ENCODE peak calls at places on chromosomes 3 and 15, in four cellular contexts. D is fibroblast of lung, Z is GM12878, U is bronchial epithelial cell. H is an unnamed sample.

GRCh38 chr15:31147943-31148621 is 46.6 kb upstream of the TRPM1 start:
- DNase-seq in U (no peak), D (no peak), Z (no peak), H (no peak)

GRCh38 chr15:96323250-96324162 is 7.0 kb upstream of the NR2F2 start:
- DNase-seq in Z (no peak), D (peak), U (no peak), H (no peak)

GRCh38 chr3:43388909-43389308 is 102.6 kb downstream of the SNRK start:
- DNase-seq in U (no peak), Z (no peak), D (no peak), H (peak)

GRCh38 chr15:86178845-86179244 is 99.2 kb downstream of the AGBL1 start:
- DNase-seq in D (no peak), Z (no peak), U (no peak), H (no peak)

GRCh38 chr15:92707880-92708551 is 52.4 kb upstream of the FAM174B start:
- DNase-seq in U (no peak), D (no peak), Z (no peak), H (no peak)

GRCh38 chr3:111668912-111669488 is 73.9 kb upstream of the ZBED2 start:
- DNase-seq in U (peak), D (peak), Z (no peak), H (peak)

GRCh38 chr3:132445812-132446211 is 28.5 kb downstream of the DNAJC13 start:
- DNase-seq in U (peak), Z (no peak), D (peak), H (peak)

GRCh38 chr15:47768730-47769129 is 51.4 kb downstream of the SEMA6D start:
- DNase-seq in D (peak), U (no peak), Z (no peak), H (no peak)

GRCh38 chr15:78179906-78180305 is 30.7 kb downstream of the IDH3A start:
- DNase-seq in Z (no peak), U (no peak), D (no peak), H (no peak)

GRCh38 chr15:80565398-80565797 is 129.7 kb upstream of the ABHD17C start:
- DNase-seq in U (no peak), Z (no peak), D (no peak), H (no peak)

GRCh38 chr3:50708620-50709019 is 33.9 kb downstream of the DOCK3 start:
- DNase-seq in D (no peak), Z (no peak), U (no peak), H (no peak)

GRCh38 chr3:37967252-37967881 is 23.2 kb upstream of the VILL start:
- DNase-seq in U (peak), D (peak), Z (no peak), H (peak)

GRCh38 chr3:52098108-52098507 is 41.7 kb upstream of the DUSP7 start:
- DNase-seq in D (no peak), U (no peak), Z (no peak), H (no peak)

GRCh38 chr3:88113311-88114162 is 36.2 kb upstream of the C3orf38 start:
- DNase-seq in D (peak), U (peak), Z (peak), H (peak)

GRCh38 chr15:43361313-43361903 is 9.4 kb downstream of the ZSCAN29 start:
- DNase-seq in D (peak), U (no peak), Z (no peak), H (no peak)

GRCh38 chr15:58985443-58985842 is 2.0 kb upstream of the RNF111 start:
- DNase-seq in Z (no peak), D (no peak), U (no peak), H (peak)

GRCh38 chr3:35639251-35640185 is at the start of gene ARPP21:
- DNase-seq in Z (no peak), D (no peak), U (no peak), H (no peak)

GRCh38 chr3:17023006-17023664 is 138.4 kb downstream of the PLCL2 start:
- DNase-seq in D (peak), Z (peak), U (peak), H (peak)

GRCh38 chr3:17027344-17027743 is 142.6 kb downstream of the PLCL2 start:
- DNase-seq in D (no peak), U (no peak), Z (no peak), H (peak)

GRCh38 chr3:17028363-17028762 is 143.6 kb downstream of the PLCL2 start:
- DNase-seq in D (no peak), U (peak), Z (no peak), H (no peak)

GRCh38 chr3:17021614-17022013 is 136.9 kb downstream of the PLCL2 start:
- DNase-seq in Z (no peak), D (no peak), U (no peak), H (peak)

GRCh38 chr3:17025594-17026139 is 140.9 kb downstream of the PLCL2 start:
- DNase-seq in D (no peak), Z (no peak), U (no peak), H (no peak)
- TF ChIP-seq CTCF in D (no peak), Z (no peak), U (no peak), H (no peak)

DNA sequence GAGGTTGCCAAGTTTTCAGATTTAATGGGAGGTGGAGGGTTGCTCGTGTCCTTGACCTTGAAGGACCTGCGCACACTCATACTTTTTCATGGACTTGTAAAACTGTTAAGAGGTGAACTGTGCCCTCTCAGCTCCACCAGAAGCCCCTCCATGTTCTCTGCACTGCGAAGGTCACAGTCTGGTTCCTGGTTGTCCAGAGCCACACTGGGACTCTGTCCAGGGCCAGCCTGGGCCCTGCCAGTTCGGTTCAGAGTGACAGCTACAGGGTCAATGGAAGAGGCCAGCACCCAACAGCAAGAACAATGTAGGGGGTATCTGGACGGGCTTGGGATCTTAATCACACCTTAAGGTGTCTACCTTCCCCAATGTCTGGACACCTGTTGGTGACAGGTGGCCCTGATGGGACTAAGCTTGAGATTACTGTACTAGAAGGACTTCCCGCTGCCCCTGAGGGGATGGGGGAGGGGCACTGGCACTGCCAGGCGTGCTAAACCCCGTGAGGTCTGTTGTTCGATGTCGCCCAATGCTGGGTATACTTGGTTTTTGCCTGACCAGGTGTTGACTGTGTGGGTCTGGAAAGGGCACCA is 34.7 kb downstream of the GRK7 start:
- DNase-seq in U (no peak), Z (no peak), D (no peak), H (no peak)
- H3K4me3 ChIP-seq in U (peak), Z (no peak), D (peak), H (peak)

GRCh38 chr3:187000711-187001151 is 70.4 kb downstream of the ST6GAL1 start:
- DNase-seq in D (no peak), U (no peak), Z (peak), H (no peak)
- TF ChIP-seq CTCF in D (no peak), U (no peak), Z (no peak), H (no peak)

DNA sequence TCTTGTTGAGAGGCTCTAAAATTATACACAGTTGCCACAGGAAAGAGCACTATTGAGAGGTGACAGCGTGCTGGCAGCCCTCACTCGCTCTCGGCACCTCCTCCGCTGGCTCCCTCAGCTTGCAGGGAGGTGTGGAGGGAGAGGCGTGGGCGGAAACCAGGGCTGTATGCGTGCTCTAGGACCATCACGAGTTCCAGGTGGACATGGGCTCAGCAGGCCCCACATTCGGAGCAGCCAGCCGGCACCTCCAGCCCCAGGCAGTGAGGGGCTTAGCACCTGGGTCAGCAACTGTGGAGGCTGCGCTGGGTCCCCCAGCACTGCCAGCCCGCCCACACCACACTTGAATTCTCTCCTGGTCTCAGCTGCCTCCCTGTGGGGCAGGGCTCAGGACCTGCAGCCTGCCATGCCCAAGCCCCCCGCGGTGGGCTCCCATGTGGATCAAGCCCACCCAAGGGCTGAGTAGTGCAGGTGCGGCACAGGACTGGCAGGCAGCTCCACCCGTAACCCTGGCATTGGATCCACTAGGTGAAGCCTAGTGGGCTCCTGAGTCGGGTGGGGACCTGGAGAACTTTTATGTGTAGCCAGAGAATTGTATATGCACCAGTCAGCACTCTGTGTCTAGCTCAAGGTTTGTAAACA is 460.6 kb upstream of the ALCAM start:
- DNase-seq in Z (no peak), U (no peak), D (no peak), H (no peak)
- H3K4me3 ChIP-seq in Z (no peak), U (no peak), D (no peak), H (no peak)

GRCh38 chr3:44929782-44930181 is 46.2 kb downstream of the ZDHHC3 start:
- DNase-seq in U (no peak), Z (no peak), D (no peak), H (no peak)

GRCh38 chr3:44924102-44925084 is 50.0 kb downstream of the TGM4 start:
- DNase-seq in D (peak), Z (no peak), U (no peak), H (peak)

GRCh38 chr3:44926921-44927320 is 49.1 kb downstream of the ZDHHC3 start:
- DNase-seq in Z (no peak), U (no peak), D (no peak), H (no peak)

GRCh38 chr3:44923634-44924033 is 49.2 kb downstream of the TGM4 start:
- DNase-seq in Z (no peak), D (no peak), U (no peak), H (no peak)

DNA sequence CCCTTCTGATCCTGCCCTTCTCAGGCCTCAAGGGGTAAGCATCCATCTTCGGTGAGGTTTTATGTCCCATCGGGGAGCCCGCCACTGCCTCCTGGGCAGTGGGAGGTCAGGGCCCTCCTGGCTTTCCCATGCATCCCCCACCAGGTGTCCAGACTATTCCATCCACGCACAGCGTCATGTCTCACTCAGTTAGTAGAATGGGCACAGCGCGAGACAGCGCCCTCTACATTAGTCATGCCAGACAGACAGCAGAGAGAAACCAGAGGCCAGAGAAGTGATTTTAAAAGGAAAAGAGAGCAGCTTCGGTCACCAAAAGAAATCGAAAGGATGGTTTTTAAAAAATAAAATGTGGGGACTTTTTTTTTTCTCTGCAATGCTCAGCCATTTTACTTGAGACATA is 49.8 kb downstream of the ZDHHC3 start:
- DNase-seq in D (no peak), U (no peak), Z (no peak), H (no peak)
- TF ChIP-seq CTCF in D (no peak), U (no peak), Z (no peak), H (no peak)

DNA sequence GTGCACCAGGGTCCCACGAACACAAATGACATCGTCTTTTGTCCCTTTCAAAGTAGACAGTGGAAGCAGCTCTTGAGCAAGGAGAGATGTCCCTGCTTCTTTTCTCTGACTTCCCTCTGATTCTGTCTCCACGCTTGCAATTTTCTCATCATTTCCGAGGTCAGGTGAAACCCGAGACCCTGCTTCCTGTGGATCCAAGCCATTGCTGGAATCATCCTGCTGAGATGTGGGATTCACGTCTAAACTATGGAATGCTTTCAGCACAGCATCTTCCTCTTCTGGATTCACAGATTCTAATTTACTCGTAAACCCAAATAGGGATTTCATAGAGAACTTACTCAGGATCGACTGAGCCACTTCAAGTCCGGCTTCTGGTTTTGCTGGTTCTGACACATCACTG is 127.1 kb downstream of the FMN1 start:
- DNase-seq in Z (no peak), D (peak), U (peak), H (peak)
- H3K4me3 ChIP-seq in Z (no peak), D (no peak), U (peak), H (peak)

DNA sequence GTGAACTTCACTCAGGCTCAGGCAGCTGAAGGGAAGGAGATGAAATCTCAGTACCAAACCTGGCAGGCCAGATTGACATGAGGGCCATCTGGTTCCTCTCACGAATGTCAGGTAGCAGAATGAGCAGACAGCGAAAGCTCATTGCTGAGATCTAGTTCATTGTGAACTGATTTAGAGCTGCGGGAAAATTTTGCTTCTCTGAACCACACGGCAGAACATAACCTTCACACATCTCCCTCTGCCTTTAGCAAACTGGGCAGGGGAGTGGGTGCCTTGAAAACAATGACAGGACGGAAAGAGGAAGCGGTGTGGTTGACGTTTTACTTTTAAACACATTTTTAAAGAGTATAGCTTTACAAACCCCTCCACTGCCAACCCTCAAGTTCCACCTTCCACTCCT is 26.2 kb upstream of the GOLGA8B start:
- DNase-seq in Z (peak), U (no peak), D (no peak), H (no peak)
- TF ChIP-seq CTCF in Z (no peak), U (no peak), D (no peak), H (no peak)

GRCh38 chr3:108806316-108806715 is 16.3 kb upstream of the TRAT1 start:
- DNase-seq in U (no peak), Z (no peak), D (no peak), H (no peak)
- H3K4me3 ChIP-seq in U (no peak), Z (no peak), D (no peak), H (no peak)

DNA sequence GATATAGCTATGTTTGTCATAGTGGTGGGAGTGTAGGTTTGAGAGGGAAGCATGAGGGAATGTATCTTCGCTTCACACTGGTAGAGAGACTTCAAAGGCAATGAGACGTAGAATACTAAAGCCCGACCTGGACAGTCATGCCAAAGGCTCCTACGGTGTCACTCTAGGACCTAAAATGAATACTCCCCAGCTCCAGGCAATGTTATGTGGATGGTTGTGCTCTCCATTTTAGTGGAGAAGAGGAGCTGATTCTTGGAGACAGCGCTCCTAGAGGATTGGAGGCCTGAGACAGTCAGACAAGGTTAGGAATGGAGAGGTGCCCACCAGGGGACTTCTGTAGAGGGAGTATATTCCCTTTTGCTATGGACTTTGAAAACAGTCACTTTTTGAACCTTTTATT is 260.1 kb downstream of the MEX3B start:
- DNase-seq in U (no peak), Z (no peak), D (no peak), H (no peak)
- TF ChIP-seq CTCF in U (no peak), Z (no peak), D (no peak), H (no peak)

H was measured in choroid plexus epithelial cell.